ENCODE peak calls at places on chromosomes 12 and 14, in five cellular contexts. E is K562, U is HepG2, L is GM12878, S is A549. D is an unnamed sample.

GRCh38 chr12:49089831-49090773 is 4.5 kb downstream of the DHH start:
- DNase-seq in S (peak), E (peak), L (no peak), U (no peak), D (peak)

GRCh38 chr12:95790912-95791849 is 617 bp upstream of the NTN4 start:
- DNase-seq in S (peak), L (no peak), E (no peak), U (no peak), D (peak)

GRCh38 chr12:107667464-107667863 is 18.1 kb upstream of the PWP1 start:
- DNase-seq in U (no peak), S (no peak), E (no peak), L (no peak), D (no peak)

GRCh38 chr12:80641936-80642335 is 65.5 kb upstream of the MYF6 start:
- DNase-seq in S (no peak), L (no peak), E (no peak), U (no peak), D (no peak)

GRCh38 chr14:47606601-47607000 is 68.8 kb downstream of the MDGA2 start:
- DNase-seq in U (no peak), L (no peak), S (no peak), E (no peak), D (no peak)

GRCh38 chr12:116614194-116614885 is 55.2 kb downstream of the MAP1LC3B2 start:
- DNase-seq in L (no peak), E (no peak), U (no peak), S (no peak), D (no peak)

GRCh38 chr14:68941820-68942219 is 37.3 kb downstream of the ACTN1 start:
- DNase-seq in U (peak), E (no peak), S (peak), L (no peak), D (peak)

GRCh38 chr12:68245071-68246021 is 8.1 kb downstream of the IL22 start:
- DNase-seq in E (no peak), S (no peak), L (no peak), U (no peak), D (no peak)

GRCh38 chr14:79661762-79662161 is 549.5 kb downstream of the DIO2 start:
- DNase-seq in E (no peak), L (no peak), U (no peak), S (no peak), D (no peak)

GRCh38 chr14:61568572-61569011 is 126.7 kb upstream of the HIF1A start:
- DNase-seq in L (peak), U (no peak), S (no peak), E (no peak), D (peak)

GRCh38 chr12:113903381-113903863 is 62.7 kb downstream of the RBM19 start:
- DNase-seq in S (no peak), U (no peak), E (no peak), L (peak), D (no peak)

GRCh38 chr12:3117628-3118027 is 40.4 kb downstream of the TSPAN9 start:
- DNase-seq in E (no peak), S (no peak), U (no peak), L (no peak), D (no peak)

GRCh38 chr12:98208846-98209245 is 306.5 kb upstream of the TMPO start:
- DNase-seq in U (no peak), L (no peak), E (no peak), S (no peak), D (no peak)

GRCh38 chr12:26032719-26033241 is 74.3 kb downstream of the RASSF8 start:
- DNase-seq in E (no peak), S (no peak), U (no peak), L (no peak), D (no peak)

GRCh38 chr14:61562321-61563161 is 132.8 kb upstream of the HIF1A start:
- DNase-seq in U (peak), S (peak), E (peak), L (no peak), D (no peak)

GRCh38 chr12:109617496-109617895 is 43.9 kb downstream of the MVK start:
- DNase-seq in S (no peak), E (no peak), L (no peak), U (no peak), D (no peak)
- TF ChIP-seq ESRRA in S (no peak), E (no peak), L (no peak), U (no peak), D (no peak)

GRCh38 chr12:131397493-131398181 is 313.3 kb upstream of the SFSWAP start:
- DNase-seq in L (no peak), S (no peak), U (no peak), E (no peak), D (no peak)
- TF ChIP-seq ESRRA in L (no peak), S (no peak), U (no peak), E (no peak), D (no peak)

GRCh38 chr12:31118347-31118830 is 44.7 kb downstream of the DDX11 start:
- DNase-seq in L (no peak), E (peak), U (no peak), S (peak), D (peak)
- TF ChIP-seq ESRRA in L (no peak), E (no peak), U (no peak), S (no peak), D (no peak)

DNA sequence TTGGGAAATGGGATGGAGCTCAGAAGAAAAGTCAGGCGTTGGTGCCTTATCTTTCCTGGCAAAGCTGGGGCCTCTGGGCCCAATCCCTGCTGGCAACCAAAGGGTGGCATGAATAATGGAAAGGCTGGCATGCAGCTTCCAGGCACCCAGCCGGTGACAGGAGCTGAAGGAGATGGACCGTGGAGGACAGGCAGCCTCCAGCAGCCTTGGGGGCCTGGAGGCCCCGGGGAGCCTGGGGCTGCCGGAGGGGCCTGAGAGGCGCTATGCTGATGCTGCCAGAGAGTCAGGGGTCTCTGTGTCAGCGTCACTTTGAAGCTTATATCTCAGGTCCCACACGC is 38.2 kb upstream of the EML1 start:
- DNase-seq in L (no peak), E (no peak), S (no peak), U (no peak), D (no peak)
- TF ChIP-seq ESRRA in L (no peak), E (no peak), S (no peak), U (no peak), D (no peak)

DNA sequence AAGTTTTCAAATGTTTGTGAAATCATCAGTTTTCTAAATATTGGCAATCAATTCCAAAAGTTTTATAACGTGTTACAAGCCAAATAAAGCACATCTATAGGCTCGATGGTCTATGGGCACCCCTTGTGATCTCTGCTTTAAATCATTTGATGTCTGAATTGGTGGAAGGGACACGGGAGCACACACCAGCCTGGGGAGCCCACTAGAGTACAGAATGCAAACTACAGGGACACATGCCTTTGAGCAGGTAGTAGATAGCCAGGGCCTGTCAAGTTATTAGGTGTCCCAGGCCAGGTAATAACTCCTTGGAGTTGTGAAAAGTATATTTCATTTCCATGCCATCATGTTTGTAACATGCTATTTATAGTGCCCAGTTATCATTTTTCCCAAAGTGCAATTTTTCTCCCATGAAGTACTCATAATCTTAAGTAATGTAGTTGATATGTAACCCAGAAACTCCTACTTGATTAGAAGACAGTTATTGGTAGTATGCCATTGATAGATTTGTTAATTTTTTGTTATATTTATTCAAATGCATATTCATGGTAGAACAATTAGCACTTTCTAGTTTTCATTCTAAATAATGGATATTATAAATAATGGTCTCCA is 97.0 kb upstream of the FGD4 start:
- DNase-seq in U (peak), E (peak), L (peak), S (no peak), D (peak)
- TF ChIP-seq ESRRA in U (no peak), E (no peak), L (no peak), S (no peak), D (no peak)

GRCh38 chr12:123038966-123039365 is 58.5 kb downstream of the ARL6IP4 start:
- DNase-seq in E (no peak), S (no peak), L (no peak), U (no peak), D (no peak)
- TF ChIP-seq ESRRA in E (no peak), S (no peak), L (no peak), U (no peak), D (no peak)

GRCh38 chr14:37246427-37246829 is 48.7 kb downstream of the MIPOL1 start:
- DNase-seq in U (peak), E (peak), S (peak), L (no peak), D (no peak)
- TF ChIP-seq ESRRA in U (no peak), E (no peak), S (no peak), L (no peak), D (no peak)

DNA sequence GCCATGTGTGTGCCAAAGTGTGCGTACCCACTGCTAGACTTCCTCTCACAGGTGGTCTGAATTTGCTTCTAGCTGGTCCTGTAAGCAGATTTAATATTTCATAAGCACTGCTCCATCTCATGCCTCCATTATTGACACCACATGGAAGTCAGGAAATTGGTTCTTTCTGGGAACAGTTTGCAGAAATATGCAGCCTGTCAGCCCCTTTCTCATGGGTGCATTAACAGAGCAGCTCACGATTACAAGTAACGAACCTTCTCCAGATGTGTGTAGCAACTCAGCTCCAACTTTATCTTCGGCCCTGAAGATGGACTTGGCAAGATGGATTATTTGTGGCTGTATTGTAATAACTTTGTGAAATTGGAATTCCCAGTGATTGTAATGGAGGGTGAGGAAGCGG is 214.5 kb upstream of the DDHD1 start:
- DNase-seq in U (no peak), S (no peak), E (no peak), L (no peak), D (no peak)
- TF ChIP-seq ESRRA in U (no peak), S (no peak), E (no peak), L (no peak), D (no peak)

GRCh38 chr14:72595152-72595551 is 298.7 kb downstream of the DPF3 start:
- DNase-seq in S (no peak), L (no peak), U (no peak), E (no peak), D (no peak)

GRCh38 chr14:72590577-72590976 is 303.3 kb downstream of the DPF3 start:
- DNase-seq in L (no peak), E (no peak), U (no peak), S (no peak), D (no peak)

GRCh38 chr14:72591401-72591800 is 302.5 kb downstream of the DPF3 start:
- DNase-seq in E (no peak), L (no peak), U (no peak), S (no peak), D (no peak)

GRCh38 chr14:72597834-72598233 is 296.1 kb downstream of the DPF3 start:
- DNase-seq in S (no peak), L (no peak), E (no peak), U (no peak), D (no peak)

GRCh38 chr14:72594099-72594901 is 299.6 kb downstream of the DPF3 start:
- DNase-seq in S (no peak), U (no peak), L (peak), E (no peak), D (no peak)
- TF ChIP-seq ESRRA in S (no peak), U (no peak), L (no peak), E (no peak), D (no peak)